ENCODE peak calls at places on chromosomes 12 and 14, in eight cellular contexts. P is tibial nerve, U is cardiac fibroblast, F is choroid plexus epithelial cell, M is fibroblast of the aortic adventitia, J is fibroblast of pulmonary artery, I is AG10803, X is spleen. C is an unnamed sample.
A peak's percentile ranks its signal among the peaks of the same experiment; 100 is the strongest.

GRCh38 chr12:54603173-54603814 is 14.8 kb upstream of the PPP1R1A start:
- DNase-seq in P (peak; percentile 51), I (peak; percentile 64), M (peak; percentile 71), F (peak; percentile 89), X (peak; percentile 79), U (peak; percentile 79), J (peak; percentile 78), C (peak; percentile 80)

GRCh38 chr12:56787498-56787897 is 24.4 kb downstream of the HSD17B6 start:
- DNase-seq in X (no peak), F (no peak), U (no peak), J (no peak), M (no peak), P (no peak), I (no peak), C (no peak)

GRCh38 chr12:55874465-55874864 is 31.7 kb upstream of the MMP19 start:
- DNase-seq in P (no peak), X (no peak), U (no peak), M (peak; percentile 12), J (no peak), F (no peak), I (peak; percentile 29), C (no peak)

GRCh38 chr12:31880340-31880739 is 78.9 kb upstream of the RESF1 start:
- DNase-seq in U (peak; percentile 26), X (no peak), I (no peak), P (no peak), F (peak; percentile 50), M (peak; percentile 46), J (peak; percentile 11), C (no peak)

GRCh38 chr14:55927059-55927458 is 191.2 kb upstream of the PELI2 start:
- DNase-seq in I (no peak), M (no peak), F (no peak), P (no peak), J (no peak), U (no peak), X (no peak), C (no peak)

GRCh38 chr12:121791671-121792496 is 1.6 kb downstream of the RHOF start:
- DNase-seq in F (no peak), X (peak; percentile 80), J (no peak), P (no peak), U (no peak), I (no peak), M (no peak), C (no peak)

GRCh38 chr12:32736445-32736844 is 19.3 kb downstream of the YARS2 start:
- DNase-seq in J (no peak), P (no peak), X (no peak), F (no peak), U (no peak), M (no peak), I (no peak), C (no peak)

GRCh38 chr12:39476121-39476520 is 33.2 kb upstream of the KIF21A start:
- DNase-seq in P (no peak), M (no peak), I (no peak), F (no peak), X (no peak), U (no peak), J (no peak), C (no peak)

GRCh38 chr14:40630471-40630870 is 976.2 kb upstream of the LRFN5 start:
- DNase-seq in M (no peak), P (no peak), X (no peak), I (no peak), F (no peak), J (no peak), U (no peak), C (no peak)

GRCh38 chr12:10409387-10409786 is at the start of gene KLRC4:
- DNase-seq in P (no peak), I (peak; percentile 1), X (no peak), U (no peak), M (no peak), F (peak; percentile 95), J (peak; percentile 19), C (no peak)

GRCh38 chr14:75046899-75047298 is 4.4 kb downstream of the MLH3 start:
- DNase-seq in M (peak; percentile 44), J (peak; percentile 18), P (no peak), F (no peak), I (peak; percentile 19), X (no peak), U (no peak), C (no peak)

GRCh38 chr14:24176599-24176998 is 4.7 kb downstream of the REC8 start:
- DNase-seq in U (no peak), F (no peak), X (no peak), P (no peak), I (no peak), J (no peak), M (no peak), C (no peak)

GRCh38 chr14:37583358-37584210 is 11.5 kb downstream of the FOXA1 start:
- DNase-seq in X (no peak), M (no peak), F (no peak), U (no peak), J (no peak), P (no peak), I (no peak), C (no peak)

GRCh38 chr12:116365114-116365513 is 87.6 kb upstream of the MED13L start:
- DNase-seq in J (no peak), U (no peak), P (no peak), I (no peak), F (no peak), M (no peak), X (peak; percentile 4), C (no peak)

DNA sequence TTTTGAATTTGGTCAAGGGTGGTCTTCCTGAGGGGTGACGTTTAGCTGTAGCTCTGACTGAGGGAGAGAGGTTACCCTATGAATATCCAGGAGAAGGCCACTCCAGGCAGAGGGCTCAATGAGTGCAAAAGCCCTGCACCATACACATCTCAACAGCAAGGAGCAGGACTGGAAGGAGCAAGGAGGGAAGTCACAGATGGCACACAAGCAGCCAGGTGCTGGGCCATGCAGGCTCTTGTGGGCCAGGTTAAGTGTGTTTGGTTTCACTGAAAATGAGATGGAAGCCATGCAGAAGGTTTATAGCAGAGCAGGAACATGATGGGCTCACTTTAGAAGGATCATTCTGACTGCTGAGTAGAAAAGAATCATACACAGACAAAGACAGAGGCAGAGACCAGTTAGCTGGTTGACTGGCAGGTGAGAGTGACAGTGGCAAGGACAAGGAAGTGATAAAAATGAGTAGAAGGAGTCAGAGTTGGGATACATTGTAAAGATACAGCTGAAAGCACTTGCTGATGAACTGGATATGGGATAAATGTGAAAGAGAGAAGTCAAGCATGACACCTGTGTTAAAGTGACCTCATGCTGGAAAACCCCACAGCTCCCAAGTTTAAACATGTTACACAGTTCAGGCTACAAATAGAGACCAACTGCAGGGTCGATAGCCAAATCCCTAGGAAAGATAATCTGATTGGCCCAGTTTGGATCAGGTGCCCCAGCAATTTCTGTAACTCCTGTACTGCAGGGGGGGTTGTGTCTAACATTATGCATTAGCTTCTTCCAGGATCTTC is 81.1 kb downstream of the PRKD1 start:
- DNase-seq in F (peak; percentile 23), M (no peak), P (no peak), U (no peak), I (no peak), J (no peak), X (no peak), C (no peak)
- H3K4me3 ChIP-seq in F (no peak overlapping the region), M (no peak overlapping the region), P (no peak overlapping the region), U (no peak overlapping the region), I (no peak overlapping the region), J (no peak overlapping the region), X (no peak overlapping the region), C (no peak overlapping the region)

GRCh38 chr14:103091041-103091882 is 3.3 kb upstream of the EXOC3L4 start:
- DNase-seq in F (peak; percentile 53), P (no peak), U (peak; percentile 46), M (peak; percentile 14), I (peak; percentile 31), X (peak; percentile 93), J (peak; percentile 27), C (no peak)
- H3K4me3 ChIP-seq in F (peak overlapping the region; percentile 24), P (peak overlapping the region; percentile 62), U (peak overlapping the region; percentile 25), M (no peak overlapping the region), I (peak overlapping the region; percentile 37), X (peak overlapping the region; percentile 47), J (peak overlapping the region; percentile 29), C (peak overlapping the region; percentile 33)

DNA sequence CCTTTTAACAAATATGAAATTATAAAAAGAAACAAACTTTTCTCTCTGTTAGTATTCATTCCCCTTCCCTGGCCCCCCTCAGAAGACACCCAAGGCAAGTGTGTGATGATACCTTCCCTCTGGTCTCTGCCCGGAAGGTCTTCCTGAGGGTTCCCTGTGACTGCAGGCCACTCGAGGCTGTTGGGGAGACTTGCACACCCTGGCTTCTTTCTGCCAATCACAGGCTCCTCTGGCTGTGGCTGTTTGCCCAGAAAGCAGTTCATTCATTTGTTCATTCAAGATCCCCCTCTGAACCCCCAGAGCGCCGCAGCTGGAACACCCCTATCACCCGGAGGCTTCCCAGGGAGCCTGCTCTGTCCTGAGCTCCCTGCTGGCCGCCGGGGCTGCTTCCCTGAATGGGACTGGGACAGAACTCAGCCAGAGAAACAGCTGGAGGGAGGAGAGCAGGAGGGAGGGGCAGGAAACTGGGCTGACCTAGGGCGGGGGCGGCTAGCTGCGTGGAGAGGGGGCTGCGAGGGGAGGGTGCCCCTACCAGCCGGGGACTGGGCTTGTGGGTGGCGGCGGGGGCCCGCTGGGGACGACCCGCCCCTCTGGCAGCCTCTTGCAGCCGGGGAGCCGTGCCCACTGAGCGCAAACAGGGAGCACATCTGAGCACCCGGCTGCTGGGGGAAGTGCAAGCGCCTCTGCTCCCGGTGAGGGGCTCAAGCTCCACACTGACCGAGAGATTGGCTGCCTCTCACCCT is at the start of gene CMKLR1:
- DNase-seq in U (no peak), M (no peak), X (peak; percentile 80), P (no peak), F (no peak), J (no peak), I (no peak), C (no peak)
- H3K4me3 ChIP-seq in U (no peak within 1 kb of the TSS), M (no peak within 1 kb of the TSS), X (peak within 1 kb of the TSS; percentile 29), P (peak within 1 kb of the TSS; percentile 48), F (peak within 1 kb of the TSS; percentile 32), J (no peak within 1 kb of the TSS), I (no peak within 1 kb of the TSS), C (no peak within 1 kb of the TSS)

GRCh38 chr12:58453306-58453705 is 467.0 kb downstream of the LRIG3 start:
- DNase-seq in I (no peak), F (no peak), J (no peak), U (no peak), X (no peak), M (no peak), P (no peak), C (no peak)

GRCh38 chr12:58458093-58458492 is 462.2 kb downstream of the LRIG3 start:
- DNase-seq in J (no peak), I (no peak), P (no peak), X (no peak), U (no peak), F (peak; percentile 24), M (peak; percentile 23), C (no peak)

GRCh38 chr12:58452546-58452945 is 467.8 kb downstream of the LRIG3 start:
- DNase-seq in F (peak; percentile 69), U (peak; percentile 26), X (no peak), M (peak; percentile 24), J (no peak), P (no peak), I (peak; percentile 76), C (no peak)

GRCh38 chr12:58459191-58459590 is 461.1 kb downstream of the LRIG3 start:
- DNase-seq in I (peak; percentile 13), M (no peak), U (no peak), F (peak; percentile 53), J (no peak), X (no peak), P (no peak), C (no peak)

DNA sequence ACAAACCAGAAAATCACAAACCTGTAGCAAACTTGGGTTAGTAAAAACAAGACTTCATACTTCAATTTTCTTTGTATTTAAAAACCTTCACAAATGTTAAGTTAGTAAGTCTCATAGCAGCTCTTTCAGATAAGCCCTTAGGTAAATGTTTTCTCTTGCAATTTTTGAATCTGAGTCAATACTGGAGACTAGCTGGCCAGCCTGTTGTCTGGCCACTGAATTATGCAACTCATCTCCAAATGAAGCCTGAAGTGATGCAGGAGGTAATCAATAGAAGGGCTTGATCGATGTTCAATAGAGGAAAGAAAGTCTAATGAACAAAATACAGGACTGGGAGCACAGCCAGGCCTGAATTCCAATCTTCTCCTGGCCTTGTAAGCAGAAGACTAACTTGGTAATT is 465.2 kb downstream of the LRIG3 start:
- DNase-seq in U (no peak), F (peak; percentile 60), J (no peak), X (no peak), M (peak; percentile 51), P (no peak), I (peak; percentile 20), C (no peak)
- H3K4me3 ChIP-seq in U (no peak overlapping the region), F (no peak overlapping the region), J (no peak overlapping the region), X (no peak overlapping the region), M (no peak overlapping the region), P (no peak overlapping the region), I (no peak overlapping the region), C (no peak overlapping the region)

C was measured in Jurkat, Clone E6-1.